ENCODE peak calls at places on chromosomes 2 and 18, in nine cellular contexts. One of them, this sample, is unnamed.

GRCh38 chr18:72544092-72544886 is at the start of gene CBLN2:
- DNase-seq in endodermal cell: peak; percentile 93
- DNase-seq in mesendoderm: peak; percentile 72
- DNase-seq in cardiac muscle cell: peak; percentile 92
- DNase-seq in CD4-positive, alpha-beta T cell: no peak
- DNase-seq in naive thymus-derived CD4-positive, alpha-beta T cell: no peak
- DNase-seq in mammary epithelial cell: peak; percentile 46
- DNase-seq in fibroblast of lung: peak; percentile 63
- DNase-seq in iPS DF 6.9: peak; percentile 50
- DNase-seq in this sample: peak; percentile 66

GRCh38 chr2:203732072-203732952 is 25.9 kb downstream of the CD28 start:
- DNase-seq in naive thymus-derived CD4-positive, alpha-beta T cell: no peak
- DNase-seq in endodermal cell: no peak
- DNase-seq in cardiac muscle cell: no peak
- DNase-seq in mammary epithelial cell: no peak
- DNase-seq in iPS DF 6.9: no peak
- DNase-seq in fibroblast of lung: no peak
- DNase-seq in CD4-positive, alpha-beta T cell: no peak
- DNase-seq in mesendoderm: no peak
- DNase-seq in this sample: no peak

GRCh38 chr2:121080013-121080772 is 204.8 kb downstream of the TFCP2L1 start:
- DNase-seq in naive thymus-derived CD4-positive, alpha-beta T cell: peak; percentile 23
- DNase-seq in mammary epithelial cell: no peak
- DNase-seq in CD4-positive, alpha-beta T cell: peak; percentile 16
- DNase-seq in endodermal cell: peak; percentile 94
- DNase-seq in cardiac muscle cell: peak; percentile 79
- DNase-seq in fibroblast of lung: peak; percentile 26
- DNase-seq in iPS DF 6.9: no peak
- DNase-seq in mesendoderm: peak; percentile 81
- DNase-seq in this sample: peak; percentile 48

GRCh38 chr18:50649821-50650220 is 89.9 kb downstream of the MAPK4 start:
- DNase-seq in cardiac muscle cell: peak; percentile 50
- DNase-seq in iPS DF 6.9: no peak
- DNase-seq in endodermal cell: no peak
- DNase-seq in naive thymus-derived CD4-positive, alpha-beta T cell: no peak
- DNase-seq in mesendoderm: no peak
- DNase-seq in fibroblast of lung: peak; percentile 57
- DNase-seq in mammary epithelial cell: peak; percentile 72
- DNase-seq in CD4-positive, alpha-beta T cell: no peak
- DNase-seq in this sample: peak; percentile 19

GRCh38 chr2:205216580-205216979 is 465.7 kb upstream of the NRP2 start:
- DNase-seq in mammary epithelial cell: no peak
- DNase-seq in CD4-positive, alpha-beta T cell: no peak
- DNase-seq in naive thymus-derived CD4-positive, alpha-beta T cell: no peak
- DNase-seq in endodermal cell: no peak
- DNase-seq in iPS DF 6.9: no peak
- DNase-seq in cardiac muscle cell: no peak
- DNase-seq in fibroblast of lung: peak; percentile 40
- DNase-seq in mesendoderm: no peak
- DNase-seq in this sample: no peak

GRCh38 chr2:36561223-36561944 is 36.6 kb downstream of the FEZ2 start:
- DNase-seq in naive thymus-derived CD4-positive, alpha-beta T cell: no peak
- DNase-seq in mammary epithelial cell: peak; percentile 75
- DNase-seq in mesendoderm: peak; percentile 94
- DNase-seq in iPS DF 6.9: no peak
- DNase-seq in fibroblast of lung: peak; percentile 98
- DNase-seq in cardiac muscle cell: no peak
- DNase-seq in CD4-positive, alpha-beta T cell: no peak
- DNase-seq in endodermal cell: no peak
- DNase-seq in this sample: no peak

GRCh38 chr2:65040414-65041261 is 15.6 kb upstream of the CEP68 start:
- DNase-seq in cardiac muscle cell: peak; percentile 85
- DNase-seq in naive thymus-derived CD4-positive, alpha-beta T cell: peak; percentile 75
- DNase-seq in mesendoderm: peak; percentile 77
- DNase-seq in iPS DF 6.9: no peak
- DNase-seq in fibroblast of lung: peak; percentile 77
- DNase-seq in CD4-positive, alpha-beta T cell: peak; percentile 69
- DNase-seq in mammary epithelial cell: peak; percentile 67
- DNase-seq in endodermal cell: peak; percentile 92
- DNase-seq in this sample: peak; percentile 82

GRCh38 chr2:149148195-149149006 is 109.9 kb downstream of the LYPD6B start:
- DNase-seq in endodermal cell: no peak
- DNase-seq in mammary epithelial cell: no peak
- DNase-seq in CD4-positive, alpha-beta T cell: no peak
- DNase-seq in cardiac muscle cell: no peak
- DNase-seq in mesendoderm: no peak
- DNase-seq in iPS DF 6.9: no peak
- DNase-seq in fibroblast of lung: no peak
- DNase-seq in naive thymus-derived CD4-positive, alpha-beta T cell: no peak
- DNase-seq in this sample: no peak

GRCh38 chr2:150415022-150415421 is 72.4 kb downstream of the RND3 start:
- DNase-seq in mammary epithelial cell: no peak
- DNase-seq in fibroblast of lung: no peak
- DNase-seq in mesendoderm: no peak
- DNase-seq in iPS DF 6.9: no peak
- DNase-seq in endodermal cell: no peak
- DNase-seq in naive thymus-derived CD4-positive, alpha-beta T cell: no peak
- DNase-seq in CD4-positive, alpha-beta T cell: no peak
- DNase-seq in cardiac muscle cell: no peak
- DNase-seq in this sample: no peak

GRCh38 chr2:150413416-150413815 is 74.1 kb downstream of the RND3 start:
- DNase-seq in CD4-positive, alpha-beta T cell: no peak
- DNase-seq in iPS DF 6.9: no peak
- DNase-seq in fibroblast of lung: no peak
- DNase-seq in naive thymus-derived CD4-positive, alpha-beta T cell: no peak
- DNase-seq in cardiac muscle cell: no peak
- DNase-seq in mammary epithelial cell: no peak
- DNase-seq in mesendoderm: no peak
- DNase-seq in endodermal cell: no peak
- DNase-seq in this sample: no peak

GRCh38 chr2:150409196-150409595 is 78.3 kb downstream of the RND3 start:
- DNase-seq in endodermal cell: no peak
- DNase-seq in naive thymus-derived CD4-positive, alpha-beta T cell: no peak
- DNase-seq in CD4-positive, alpha-beta T cell: no peak
- DNase-seq in cardiac muscle cell: no peak
- DNase-seq in iPS DF 6.9: no peak
- DNase-seq in fibroblast of lung: no peak
- DNase-seq in mammary epithelial cell: no peak
- DNase-seq in mesendoderm: no peak
- DNase-seq in this sample: no peak

GRCh38 chr2:150413890-150414289 is 73.6 kb downstream of the RND3 start:
- DNase-seq in CD4-positive, alpha-beta T cell: no peak
- DNase-seq in mesendoderm: no peak
- DNase-seq in fibroblast of lung: no peak
- DNase-seq in endodermal cell: no peak
- DNase-seq in mammary epithelial cell: no peak
- DNase-seq in cardiac muscle cell: no peak
- DNase-seq in naive thymus-derived CD4-positive, alpha-beta T cell: no peak
- DNase-seq in iPS DF 6.9: no peak
- DNase-seq in this sample: no peak

GRCh38 chr2:150410809-150411208 is 76.7 kb downstream of the RND3 start:
- DNase-seq in endodermal cell: peak; percentile 69
- DNase-seq in cardiac muscle cell: peak; percentile 84
- DNase-seq in naive thymus-derived CD4-positive, alpha-beta T cell: no peak
- DNase-seq in CD4-positive, alpha-beta T cell: no peak
- DNase-seq in fibroblast of lung: peak; percentile 91
- DNase-seq in mammary epithelial cell: no peak
- DNase-seq in iPS DF 6.9: peak; percentile 72
- DNase-seq in mesendoderm: peak; percentile 97
- DNase-seq in this sample: no peak
- H3K27ac ChIP-seq in endodermal cell: peak overlapping the region; percentile 72
- H3K27ac ChIP-seq in cardiac muscle cell: no peak overlapping the region
- H3K27ac ChIP-seq in naive thymus-derived CD4-positive, alpha-beta T cell: no peak overlapping the region
- H3K27ac ChIP-seq in CD4-positive, alpha-beta T cell: no peak overlapping the region
- H3K27ac ChIP-seq in fibroblast of lung: no peak overlapping the region
- H3K27ac ChIP-seq in mammary epithelial cell: no peak overlapping the region
- H3K27ac ChIP-seq in iPS DF 6.9: no peak overlapping the region
- H3K27ac ChIP-seq in mesendoderm: no peak overlapping the region
- H3K27ac ChIP-seq in this sample: no peak overlapping the region

GRCh38 chr2:102782187-102782586 is 20.4 kb downstream of the TMEM182 start:
- DNase-seq in naive thymus-derived CD4-positive, alpha-beta T cell: no peak
- DNase-seq in iPS DF 6.9: no peak
- DNase-seq in endodermal cell: no peak
- DNase-seq in cardiac muscle cell: no peak
- DNase-seq in mesendoderm: no peak
- DNase-seq in CD4-positive, alpha-beta T cell: no peak
- DNase-seq in fibroblast of lung: no peak
- DNase-seq in mammary epithelial cell: no peak
- DNase-seq in this sample: no peak
- H3K27ac ChIP-seq in naive thymus-derived CD4-positive, alpha-beta T cell: no peak overlapping the region
- H3K27ac ChIP-seq in iPS DF 6.9: no peak overlapping the region
- H3K27ac ChIP-seq in endodermal cell: no peak overlapping the region
- H3K27ac ChIP-seq in cardiac muscle cell: no peak overlapping the region
- H3K27ac ChIP-seq in mesendoderm: no peak overlapping the region
- H3K27ac ChIP-seq in CD4-positive, alpha-beta T cell: no peak overlapping the region
- H3K27ac ChIP-seq in fibroblast of lung: no peak overlapping the region
- H3K27ac ChIP-seq in mammary epithelial cell: no peak overlapping the region
- H3K27ac ChIP-seq in this sample: no peak overlapping the region

GRCh38 chr2:105575626-105576025 is 169.1 kb upstream of the NCK2 start:
- DNase-seq in CD4-positive, alpha-beta T cell: no peak
- DNase-seq in fibroblast of lung: no peak
- DNase-seq in iPS DF 6.9: no peak
- DNase-seq in naive thymus-derived CD4-positive, alpha-beta T cell: no peak
- DNase-seq in cardiac muscle cell: no peak
- DNase-seq in mammary epithelial cell: no peak
- DNase-seq in mesendoderm: no peak
- DNase-seq in endodermal cell: no peak
- DNase-seq in this sample: no peak

GRCh38 chr2:105571445-105571987 is 172.7 kb upstream of the FHL2 start:
- DNase-seq in endodermal cell: no peak
- DNase-seq in fibroblast of lung: no peak
- DNase-seq in cardiac muscle cell: no peak
- DNase-seq in mammary epithelial cell: no peak
- DNase-seq in mesendoderm: no peak
- DNase-seq in CD4-positive, alpha-beta T cell: no peak
- DNase-seq in iPS DF 6.9: no peak
- DNase-seq in naive thymus-derived CD4-positive, alpha-beta T cell: no peak
- DNase-seq in this sample: no peak

GRCh38 chr2:105573910-105574655 is 170.6 kb upstream of the NCK2 start:
- DNase-seq in endodermal cell: no peak
- DNase-seq in cardiac muscle cell: no peak
- DNase-seq in iPS DF 6.9: no peak
- DNase-seq in CD4-positive, alpha-beta T cell: no peak
- DNase-seq in naive thymus-derived CD4-positive, alpha-beta T cell: no peak
- DNase-seq in mammary epithelial cell: no peak
- DNase-seq in fibroblast of lung: no peak
- DNase-seq in mesendoderm: no peak
- DNase-seq in this sample: no peak

GRCh38 chr2:105574796-105575344 is 169.8 kb upstream of the NCK2 start:
- DNase-seq in mesendoderm: no peak
- DNase-seq in fibroblast of lung: no peak
- DNase-seq in iPS DF 6.9: no peak
- DNase-seq in mammary epithelial cell: no peak
- DNase-seq in naive thymus-derived CD4-positive, alpha-beta T cell: no peak
- DNase-seq in endodermal cell: no peak
- DNase-seq in CD4-positive, alpha-beta T cell: no peak
- DNase-seq in cardiac muscle cell: no peak
- DNase-seq in this sample: no peak

DNA sequence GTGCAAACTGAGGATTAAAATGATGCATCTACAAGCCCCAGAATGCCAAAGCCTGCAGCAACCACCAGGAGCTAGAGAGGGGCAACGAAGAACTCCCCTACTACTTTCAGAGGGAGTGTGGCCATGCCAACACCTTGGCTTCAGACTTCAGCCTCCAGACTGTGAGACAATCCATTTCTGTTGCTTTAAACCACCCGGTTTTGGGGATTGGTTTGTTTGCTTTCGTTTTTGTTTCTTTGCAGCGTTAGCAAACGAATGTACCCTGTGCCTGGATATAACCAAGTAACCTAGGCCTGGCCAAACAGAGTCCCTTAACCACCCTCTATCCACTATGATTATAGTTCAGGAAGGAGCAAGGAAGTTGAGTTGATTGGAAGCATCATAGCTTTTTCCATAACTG is 171.2 kb upstream of the NCK2 start:
- DNase-seq in naive thymus-derived CD4-positive, alpha-beta T cell: no peak
- DNase-seq in CD4-positive, alpha-beta T cell: no peak
- DNase-seq in endodermal cell: no peak
- DNase-seq in mammary epithelial cell: no peak
- DNase-seq in fibroblast of lung: no peak
- DNase-seq in iPS DF 6.9: no peak
- DNase-seq in mesendoderm: no peak
- DNase-seq in cardiac muscle cell: no peak
- DNase-seq in this sample: no peak
- H3K27ac ChIP-seq in naive thymus-derived CD4-positive, alpha-beta T cell: no peak overlapping the region
- H3K27ac ChIP-seq in CD4-positive, alpha-beta T cell: no peak overlapping the region
- H3K27ac ChIP-seq in endodermal cell: no peak overlapping the region
- H3K27ac ChIP-seq in mammary epithelial cell: no peak overlapping the region
- H3K27ac ChIP-seq in fibroblast of lung: no peak overlapping the region
- H3K27ac ChIP-seq in iPS DF 6.9: no peak overlapping the region
- H3K27ac ChIP-seq in mesendoderm: no peak overlapping the region
- H3K27ac ChIP-seq in cardiac muscle cell: no peak overlapping the region
- H3K27ac ChIP-seq in this sample: no peak overlapping the region

GRCh38 chr2:160751021-160751420 is 257.4 kb upstream of the RBMS1 start:
- DNase-seq in cardiac muscle cell: no peak
- DNase-seq in mesendoderm: no peak
- DNase-seq in fibroblast of lung: peak; percentile 76
- DNase-seq in mammary epithelial cell: peak; percentile 82
- DNase-seq in naive thymus-derived CD4-positive, alpha-beta T cell: no peak
- DNase-seq in endodermal cell: no peak
- DNase-seq in iPS DF 6.9: no peak
- DNase-seq in CD4-positive, alpha-beta T cell: no peak
- DNase-seq in this sample: no peak

GRCh38 chr2:160753960-160754359 is 260.4 kb upstream of the RBMS1 start:
- DNase-seq in mammary epithelial cell: no peak
- DNase-seq in naive thymus-derived CD4-positive, alpha-beta T cell: no peak
- DNase-seq in CD4-positive, alpha-beta T cell: no peak
- DNase-seq in fibroblast of lung: no peak
- DNase-seq in mesendoderm: no peak
- DNase-seq in endodermal cell: no peak
- DNase-seq in iPS DF 6.9: no peak
- DNase-seq in cardiac muscle cell: no peak
- DNase-seq in this sample: no peak

GRCh38 chr2:160753331-160753654 is 259.7 kb upstream of the RBMS1 start:
- DNase-seq in endodermal cell: no peak
- DNase-seq in mesendoderm: no peak
- DNase-seq in CD4-positive, alpha-beta T cell: no peak
- DNase-seq in naive thymus-derived CD4-positive, alpha-beta T cell: no peak
- DNase-seq in mammary epithelial cell: no peak
- DNase-seq in cardiac muscle cell: no peak
- DNase-seq in fibroblast of lung: no peak
- DNase-seq in iPS DF 6.9: no peak
- DNase-seq in this sample: no peak

GRCh38 chr2:160756481-160756880 is 262.9 kb upstream of the RBMS1 start:
- DNase-seq in cardiac muscle cell: no peak
- DNase-seq in endodermal cell: no peak
- DNase-seq in naive thymus-derived CD4-positive, alpha-beta T cell: no peak
- DNase-seq in mammary epithelial cell: no peak
- DNase-seq in mesendoderm: no peak
- DNase-seq in CD4-positive, alpha-beta T cell: no peak
- DNase-seq in fibroblast of lung: peak; percentile 12
- DNase-seq in iPS DF 6.9: no peak
- DNase-seq in this sample: no peak

DNA sequence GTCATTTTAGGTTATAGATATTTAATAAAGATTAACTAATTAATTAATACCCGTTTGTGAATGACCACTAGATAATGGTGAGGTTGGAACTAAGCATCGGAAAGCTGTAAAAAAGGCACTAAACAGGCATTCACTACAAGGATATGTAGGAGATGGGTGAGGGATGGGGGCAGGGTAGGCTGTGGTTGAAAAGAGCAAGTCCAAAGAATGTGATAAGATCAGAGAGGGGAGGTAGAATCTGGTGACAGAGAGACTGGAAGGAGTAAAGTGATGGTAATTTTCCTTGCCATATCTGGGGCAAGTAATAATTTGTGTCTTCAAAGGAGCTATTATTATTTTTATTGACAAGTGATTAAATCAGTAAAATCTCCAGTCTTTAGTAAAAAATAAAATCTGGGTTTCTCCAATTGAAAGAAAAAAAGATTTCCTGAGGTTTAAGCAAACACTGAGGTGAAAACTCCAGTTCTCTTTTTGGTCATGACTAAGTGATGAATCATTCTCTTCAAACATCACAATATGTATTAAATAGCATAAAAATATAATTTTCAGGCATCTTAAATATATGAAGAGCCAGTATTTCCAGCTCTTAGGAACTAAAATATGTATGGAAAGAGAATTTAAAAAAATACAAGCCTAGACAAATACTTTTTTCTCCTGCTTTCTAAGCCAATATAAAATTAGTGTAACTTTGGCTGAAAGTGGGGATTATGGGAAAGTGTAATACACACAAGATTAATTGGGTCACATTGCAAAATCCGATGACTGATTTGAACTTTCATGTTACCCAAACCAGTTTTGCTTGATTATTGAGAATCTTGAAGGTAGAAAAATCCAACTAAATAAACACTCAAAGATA is 259.1 kb upstream of the RBMS1 start:
- DNase-seq in mesendoderm: peak; percentile 76
- DNase-seq in CD4-positive, alpha-beta T cell: no peak
- DNase-seq in cardiac muscle cell: no peak
- DNase-seq in mammary epithelial cell: peak; percentile 84
- DNase-seq in iPS DF 6.9: no peak
- DNase-seq in endodermal cell: peak; percentile 49
- DNase-seq in fibroblast of lung: peak; percentile 74
- DNase-seq in naive thymus-derived CD4-positive, alpha-beta T cell: no peak
- DNase-seq in this sample: no peak
- H3K27ac ChIP-seq in mesendoderm: no peak overlapping the region
- H3K27ac ChIP-seq in CD4-positive, alpha-beta T cell: no peak overlapping the region
- H3K27ac ChIP-seq in cardiac muscle cell: no peak overlapping the region
- H3K27ac ChIP-seq in mammary epithelial cell: peak overlapping the region; percentile 61
- H3K27ac ChIP-seq in iPS DF 6.9: no peak overlapping the region
- H3K27ac ChIP-seq in endodermal cell: no peak overlapping the region
- H3K27ac ChIP-seq in fibroblast of lung: peak overlapping the region; percentile 5
- H3K27ac ChIP-seq in naive thymus-derived CD4-positive, alpha-beta T cell: no peak overlapping the region
- H3K27ac ChIP-seq in this sample: no peak overlapping the region

This sample was measured in substantia nigra.